ENCODE peak calls at places on chromosomes 1 and 21, in six cellular contexts. H is neuronal stem cell, B is progenitor cell of endocrine pancreas, O is activated T-cell treated with anti-CD3 and anti-CD28 coated beads for 4 hours, D is neural progenitor cell, F is activated T-helper 1 cell treated with Interleukin-2 at 50 U/mL for 16 hours. A is an unnamed sample.

GRCh38 chr1:116476321-116476720 is 94.5 kb downstream of the CD58 start:
- DNase-seq in H (no peak), B (no peak), O (no peak), D (no peak), F (no peak), A (no peak)

GRCh38 chr1:109167114-109167513 is 46.6 kb upstream of the SARS1 start:
- DNase-seq in H (no peak), B (no peak), O (no peak), D (no peak), F (no peak), A (no peak)

GRCh38 chr1:94617139-94617805 is 75.7 kb upstream of the F3 start:
- DNase-seq in H (no peak), B (no peak), O (no peak), D (no peak), F (no peak), A (no peak)

GRCh38 chr1:8293641-8294169 is 24.2 kb upstream of the SLC45A1 start:
- DNase-seq in H (no peak), B (no peak), O (no peak), D (no peak), F (no peak), A (no peak)

GRCh38 chr1:201391651-201392511 is 7.2 kb downstream of the LAD1 start:
- DNase-seq in H (no peak), B (no peak), O (no peak), D (no peak), F (no peak), A (no peak)

GRCh38 chr1:155192346-155193274 is 15.1 kb downstream of the THBS3 start:
- DNase-seq in H (no peak), B (no peak), O (peak; percentile 27), D (peak; percentile 60), F (no peak), A (peak; percentile 63)

GRCh38 chr1:172845371-172845770 is 186.5 kb downstream of the FASLG start:
- DNase-seq in H (no peak), B (no peak), O (peak; percentile 13), D (no peak), F (no peak), A (no peak)

GRCh38 chr1:37708471-37708870 is 16.2 kb downstream of the CDCA8 start:
- DNase-seq in H (no peak), B (no peak), O (no peak), D (no peak), F (no peak), A (no peak)

GRCh38 chr1:177490240-177490639 is 319.5 kb downstream of the BRINP2 start:
- DNase-seq in H (no peak), B (no peak), O (no peak), D (no peak), F (no peak), A (no peak)

GRCh38 chr1:64499966-64500365 is 30.0 kb downstream of the CACHD1 start:
- DNase-seq in H (no peak), B (no peak), O (no peak), D (no peak), F (no peak), A (no peak)

GRCh38 chr1:154935749-154936415 is 637 bp downstream of the PMVK start:
- DNase-seq in H (no peak), B (no peak), O (no peak), D (no peak), F (no peak), A (no peak)

GRCh38 chr1:19445417-19446342 is 39.7 kb downstream of the CAPZB start:
- DNase-seq in H (no peak), B (peak; percentile 31), O (no peak), D (peak; percentile 65), F (no peak), A (no peak)

GRCh38 chr1:241772932-241773500 is 75.0 kb upstream of the EXO1 start:
- DNase-seq in H (no peak), B (no peak), O (no peak), D (no peak), F (no peak), A (no peak)

GRCh38 chr1:175512637-175513412 is 230.6 kb downstream of the TNR start:
- DNase-seq in H (no peak), B (no peak), O (no peak), D (no peak), F (no peak), A (peak; percentile 26)

GRCh38 chr1:33143181-33143580 is 38.7 kb downstream of the TRIM62 start:
- DNase-seq in H (no peak), B (no peak), O (no peak), D (no peak), F (no peak), A (no peak)

GRCh38 chr1:21266119-21266774 is 24.0 kb downstream of the ECE1 start:
- DNase-seq in H (no peak), B (no peak), O (no peak), D (no peak), F (no peak), A (no peak)

GRCh38 chr1:187566371-187566770 is 737.6 kb downstream of the PLA2G4A start:
- DNase-seq in H (no peak), B (no peak), O (no peak), D (no peak), F (no peak), A (no peak)

GRCh38 chr1:98458514-98459259 is 202.8 kb upstream of the SNX7 start:
- DNase-seq in H (no peak), B (no peak), O (no peak), D (peak; percentile 20), F (no peak), A (no peak)

GRCh38 chr1:211198111-211198510 is 61.1 kb upstream of the RCOR3 start:
- DNase-seq in H (no peak), B (no peak), O (no peak), D (no peak), F (no peak), A (no peak)

GRCh38 chr1:98940680-98941079 is 64.0 kb downstream of the PLPPR5 start:
- DNase-seq in H (no peak), B (no peak), O (no peak), D (no peak), F (no peak), A (no peak)

GRCh38 chr1:110255388-110255787 is 45.3 kb downstream of the KCNC4 start:
- DNase-seq in H (peak; percentile 37), B (no peak), O (no peak), D (peak; percentile 76), F (no peak), A (no peak)

GRCh38 chr1:15963363-15963967 is 12.4 kb downstream of the ZBTB17 start:
- DNase-seq in H (no peak), B (no peak), O (no peak), D (no peak), F (no peak), A (no peak)

GRCh38 chr21:43301424-43302355 is 125.2 kb downstream of the SIK1 start:
- DNase-seq in H (no peak), B (no peak), O (no peak), D (no peak), F (no peak), A (peak; percentile 72)